ENCODE peak calls at places on chromosomes 11 and 22, in four cellular contexts. W is coronary artery, B is bronchial epithelial cell, V is uterus. Q is an unnamed sample.

GRCh38 chr11:86483591-86484163 is 109.0 kb downstream of the CCDC81 start:
- DNase-seq in W (no peak), B (no peak), V (peak), Q (no peak)

GRCh38 chr22:19674929-19675253 is 39.4 kb upstream of the SEPTIN5 start:
- DNase-seq in W (no peak), B (no peak), V (no peak), Q (no peak)

GRCh38 chr11:77081381-77081851 is 14.6 kb downstream of the CAPN5 start:
- DNase-seq in W (no peak), B (no peak), V (peak), Q (no peak)

GRCh38 chr11:10451399-10452116 is 3.5 kb upstream of the AMPD3 start:
- DNase-seq in W (no peak), B (no peak), V (no peak), Q (no peak)

GRCh38 chr11:61610905-61611304 is 30.0 kb upstream of the SYT7 start:
- DNase-seq in W (no peak), B (no peak), V (no peak), Q (no peak)

GRCh38 chr11:118621071-118621815 is 13.8 kb downstream of the PHLDB1 start:
- DNase-seq in W (peak), B (peak), V (peak), Q (peak)

GRCh38 chr11:12118940-12119339 is 8.6 kb downstream of the MICAL2 start:
- DNase-seq in W (no peak), B (no peak), V (no peak), Q (no peak)

GRCh38 chr22:36280379-36280778 is 27.4 kb downstream of the APOL1 start:
- DNase-seq in W (no peak), B (no peak), V (peak), Q (no peak)

GRCh38 chr11:61281581-61282250 is 13.4 kb downstream of the VWCE start:
- DNase-seq in W (no peak), B (peak), V (peak), Q (no peak)

GRCh38 chr11:93570759-93571413 is 27.7 kb upstream of the SMCO4 start:
- DNase-seq in W (no peak), B (peak), V (peak), Q (peak)

GRCh38 chr11:44409558-44410236 is 99.8 kb upstream of the ALX4 start:
- DNase-seq in W (peak), B (no peak), V (no peak), Q (no peak)

GRCh38 chr11:68825603-68826002 is 16.1 kb downstream of the CPT1A start:
- DNase-seq in W (no peak), B (peak), V (no peak), Q (no peak)

GRCh38 chr11:70572974-70573260 is 174.6 kb downstream of the CTTN start:
- DNase-seq in W (no peak), B (no peak), V (no peak), Q (no peak)

GRCh38 chr11:70834984-70835560 is 417.3 kb downstream of the SHANK2 start:
- DNase-seq in W (no peak), B (no peak), V (no peak), Q (no peak)

GRCh38 chr11:95293116-95293515 is 62.1 kb upstream of the SESN3 start:
- DNase-seq in W (no peak), B (no peak), V (no peak), Q (no peak)

GRCh38 chr11:122435540-122436187 is 219.9 kb upstream of the UBASH3B start:
- DNase-seq in W (no peak), B (no peak), V (no peak), Q (no peak)

GRCh38 chr11:122439911-122440782 is 215.4 kb upstream of the UBASH3B start:
- DNase-seq in W (no peak), B (no peak), V (peak), Q (peak)

GRCh38 chr11:122436188-122436555 is 219.3 kb upstream of the UBASH3B start:
- DNase-seq in W (no peak), B (no peak), V (no peak), Q (no peak)

GRCh38 chr11:122441702-122442092 is 213.8 kb upstream of the UBASH3B start:
- DNase-seq in W (no peak), B (no peak), V (no peak), Q (peak)

DNA sequence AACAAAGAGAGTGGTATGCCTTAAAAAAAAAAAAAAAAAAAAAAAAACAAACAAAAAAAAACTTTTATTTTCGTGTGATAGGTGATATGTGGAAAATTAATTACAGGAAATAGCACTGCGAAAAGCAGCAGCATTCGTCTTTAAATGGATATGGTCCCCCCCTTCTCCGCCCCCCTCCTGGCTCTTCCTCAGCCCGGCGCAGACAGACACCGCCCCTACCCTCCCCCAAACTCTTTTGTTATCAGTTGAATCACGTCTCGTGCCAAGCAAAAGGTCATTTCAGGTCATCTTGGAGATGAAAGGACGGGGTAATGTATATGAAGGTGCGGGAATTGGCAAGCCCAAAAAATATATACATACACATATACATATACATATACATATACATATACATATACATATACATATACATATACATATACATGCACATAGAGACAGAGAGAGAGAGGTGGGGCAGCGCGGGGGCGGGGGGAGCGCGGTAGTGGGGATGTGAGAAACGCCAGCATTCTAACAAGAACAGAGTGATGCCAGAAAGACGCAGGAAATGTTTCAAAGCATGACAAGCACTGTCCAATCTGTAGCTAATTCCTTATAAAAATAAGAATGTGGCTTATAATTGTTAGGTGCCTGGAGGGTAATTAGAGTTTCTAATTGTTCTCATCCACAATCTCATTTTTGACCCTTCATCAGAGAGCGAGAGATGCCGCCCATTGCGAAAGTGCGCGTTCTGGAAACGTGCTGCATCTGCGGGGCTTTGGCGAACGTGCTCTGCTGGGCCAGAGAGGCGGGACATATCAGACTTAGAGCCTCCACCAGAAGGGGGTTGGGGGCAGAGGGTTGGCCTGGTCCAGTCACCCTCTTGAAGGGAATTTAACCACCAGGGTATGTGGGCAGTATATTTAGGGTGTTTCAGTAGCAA is 214.5 kb upstream of the UBASH3B start:
- DNase-seq in W (no peak), B (no peak), V (peak), Q (peak)
- H3K4me3 ChIP-seq in W (peak), B (no peak), V (peak), Q (peak)

DNA sequence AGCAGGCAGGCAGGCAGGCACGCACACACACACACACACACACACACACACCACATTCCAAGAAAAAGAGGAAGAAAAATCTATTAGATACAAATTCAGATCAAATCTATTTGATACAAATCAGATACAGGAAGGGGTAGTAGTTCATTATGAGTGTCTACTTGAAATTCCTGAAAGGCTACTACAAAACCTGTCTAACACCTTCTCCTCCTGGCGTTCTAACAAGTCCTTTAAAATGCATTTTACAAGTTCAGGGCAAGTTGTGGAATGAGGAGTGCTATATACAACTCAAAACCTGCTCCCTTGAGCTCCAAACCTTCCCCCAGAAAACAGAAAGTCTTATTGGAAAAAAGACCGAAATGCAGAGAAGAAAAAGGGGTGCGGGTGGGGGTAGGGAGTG is 476 bp downstream of the ARHGAP32 start:
- DNase-seq in W (no peak), B (peak), V (no peak), Q (no peak)
- TF ChIP-seq CTCF in W (no peak), B (no peak), V (no peak), Q (no peak)

GRCh38 chr22:29031236-29031982 is 30.2 kb downstream of the C22orf31 start:
- DNase-seq in W (peak), B (peak), V (peak), Q (peak)
- H3K4me3 ChIP-seq in W (peak), B (no peak), V (no peak), Q (peak)

DNA sequence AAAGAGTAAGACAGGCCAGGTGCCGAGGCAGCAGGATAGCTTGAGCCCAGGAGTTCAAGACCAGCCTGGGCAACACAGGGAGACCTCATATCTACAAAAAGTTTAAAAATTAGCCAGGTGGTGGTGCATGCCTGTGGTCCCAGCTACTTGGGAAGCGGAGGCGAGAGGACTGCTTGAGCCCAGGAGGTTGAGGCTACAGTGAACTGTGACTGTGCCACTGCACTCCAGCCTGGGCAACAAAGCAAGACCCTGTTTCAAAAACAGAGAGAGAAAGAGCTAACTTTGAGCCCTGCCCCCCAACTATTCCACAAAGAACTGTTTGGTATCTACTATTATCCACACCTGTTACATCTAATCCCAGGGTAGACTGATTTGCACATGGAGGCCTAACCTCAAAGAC is 49.2 kb upstream of the RAPSN start:
- DNase-seq in W (no peak), B (no peak), V (no peak), Q (no peak)
- TF ChIP-seq CTCF in W (no peak), B (no peak), V (no peak), Q (no peak)

DNA sequence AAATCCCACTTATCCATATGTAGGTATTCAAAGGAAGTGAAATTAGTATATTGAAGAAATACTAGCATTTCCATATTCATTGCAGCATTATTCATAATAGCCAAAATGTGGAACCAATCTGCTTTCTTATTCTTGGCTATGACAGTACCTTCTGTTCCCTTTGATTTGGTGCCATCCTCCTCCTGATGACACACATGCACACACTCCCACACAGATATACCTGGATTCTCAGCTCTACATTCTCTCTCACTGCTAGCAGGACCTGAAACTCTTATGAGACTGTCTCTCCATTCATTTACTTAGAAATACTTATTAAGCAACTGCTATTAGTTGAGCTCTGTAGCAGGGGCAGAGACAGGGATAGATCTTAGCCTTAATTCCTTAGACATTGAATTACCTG is 582.6 kb upstream of the TENM4 start:
- DNase-seq in W (no peak), B (no peak), V (no peak), Q (no peak)
- H3K4me3 ChIP-seq in W (no peak), B (no peak), V (no peak), Q (no peak)

DNA sequence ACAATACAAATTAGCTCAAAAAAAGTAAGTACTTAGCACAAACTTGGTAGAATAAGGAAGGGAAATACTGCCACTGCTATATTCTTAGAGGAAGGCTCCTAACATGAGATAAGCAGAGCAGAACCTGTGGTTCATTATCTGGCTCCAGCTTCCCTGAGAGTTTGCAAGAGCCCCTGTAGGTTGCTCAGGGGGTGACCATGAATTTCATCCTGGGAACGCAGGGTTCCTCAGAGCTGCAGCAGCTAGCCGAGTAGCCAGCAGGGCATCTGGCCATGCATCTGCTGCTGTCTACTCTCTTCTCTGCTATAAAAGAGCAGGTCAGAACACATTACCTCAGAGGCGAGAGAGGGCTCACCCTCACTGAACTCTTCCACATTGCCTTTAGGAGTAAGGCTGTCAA is 67.3 kb downstream of the TRPC6 start:
- DNase-seq in W (no peak), B (no peak), V (no peak), Q (no peak)
- TF ChIP-seq CTCF in W (no peak), B (no peak), V (no peak), Q (no peak)

GRCh38 chr11:128405693-128406364 is 181.5 kb downstream of the ETS1 start:
- DNase-seq in W (no peak), B (no peak), V (no peak), Q (peak)
- H3K4me3 ChIP-seq in W (peak), B (no peak), V (no peak), Q (no peak)

DNA sequence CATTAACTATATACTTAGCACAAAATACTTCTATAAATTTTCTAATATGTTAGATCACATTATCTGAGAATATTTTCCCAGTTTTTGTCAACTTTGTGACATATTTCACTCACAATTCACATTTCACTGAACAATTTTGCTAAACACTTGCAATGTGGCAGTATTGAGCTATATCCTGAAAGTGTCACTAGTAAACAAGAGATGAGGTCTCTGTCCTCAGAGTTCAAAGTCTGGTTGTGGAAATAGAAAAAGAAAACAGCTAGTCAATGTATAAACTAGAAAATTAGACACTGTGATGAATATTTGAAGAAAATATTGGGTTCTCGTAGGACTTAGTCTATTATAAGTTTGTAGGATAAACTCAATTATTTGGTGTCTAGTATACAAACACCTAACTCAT is 87.4 kb upstream of the CHORDC1 start:
- DNase-seq in W (no peak), B (no peak), V (no peak), Q (no peak)
- TF ChIP-seq CTCF in W (no peak), B (no peak), V (no peak), Q (no peak)

GRCh38 chr22:42440728-42441127 is 8.5 kb upstream of the NFAM1 start:
- DNase-seq in W (no peak), B (no peak), V (no peak), Q (no peak)

GRCh38 chr22:42438293-42438650 is 6.1 kb upstream of the NFAM1 start:
- DNase-seq in W (no peak), B (no peak), V (no peak), Q (no peak)

GRCh38 chr22:42439021-42439420 is 6.8 kb upstream of the NFAM1 start:
- DNase-seq in W (no peak), B (no peak), V (no peak), Q (peak)

GRCh38 chr22:42437488-42438292 is 5.5 kb upstream of the NFAM1 start:
- DNase-seq in W (peak), B (no peak), V (peak), Q (peak)

DNA sequence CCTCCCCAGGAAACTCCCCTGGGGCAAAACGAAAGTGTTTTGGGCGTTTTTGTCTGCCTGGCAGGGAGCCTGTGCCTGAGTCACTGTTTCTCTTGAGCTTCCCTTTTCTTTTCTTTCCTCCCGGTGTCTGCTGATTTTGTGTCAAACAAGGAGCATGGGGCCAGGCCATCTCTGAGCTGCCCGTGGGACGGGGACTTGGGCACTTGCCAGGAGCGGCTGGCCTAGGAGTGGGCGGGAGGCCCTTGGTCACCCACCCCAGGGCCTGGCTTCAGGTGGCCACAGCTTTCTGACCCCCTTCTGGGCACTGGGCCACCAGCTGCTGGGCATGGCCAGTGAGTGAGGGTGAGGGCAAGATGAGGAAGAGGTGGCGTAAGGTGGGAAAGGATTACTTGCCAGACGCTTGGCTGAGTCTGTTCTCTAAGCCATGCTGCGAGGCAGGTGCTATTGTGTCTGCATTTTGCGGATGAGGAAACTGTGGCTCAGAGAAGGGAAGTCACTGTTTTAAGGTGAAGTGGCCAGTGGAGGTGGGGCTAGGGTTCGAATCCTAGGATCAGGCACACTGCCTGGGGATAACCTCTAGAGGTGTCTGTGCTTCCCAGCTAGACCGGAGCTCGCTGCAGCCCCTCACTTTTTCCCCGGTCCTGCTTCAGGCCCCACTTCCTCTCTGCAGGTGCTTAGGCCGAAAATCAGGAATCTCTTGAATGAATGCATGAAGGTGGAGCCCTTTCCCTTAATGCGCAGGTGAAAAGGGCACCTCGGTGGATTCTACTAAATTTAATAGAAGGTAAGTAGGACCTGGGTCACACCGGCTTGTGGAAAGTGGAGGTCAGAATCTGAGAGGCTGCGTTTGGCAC is 7.8 kb upstream of the NFAM1 start:
- DNase-seq in W (no peak), B (no peak), V (peak), Q (peak)
- H3K4me3 ChIP-seq in W (peak), B (no peak), V (no peak), Q (peak)

Q was measured in fibroblast of the aortic adventitia.